ENCODE peak calls at places on chromosomes 3 and 15, in eight cellular contexts. One of them, this sample, is unnamed.

GRCh38 chr15:39429898-39430357 is 151.0 kb upstream of the THBS1 start:
- DNase-seq in fibroblast of lung: peak; percentile 85
- DNase-seq in AG04450: peak; percentile 68
- DNase-seq in neural progenitor cell: no peak
- DNase-seq in brain microvascular endothelial cell: peak; percentile 93
- DNase-seq in PC-9: peak; percentile 65
- DNase-seq in cardiac muscle cell: peak; percentile 59
- DNase-seq in esophagus muscularis mucosa: no peak
- DNase-seq in this sample: no peak

GRCh38 chr15:25408428-25408827 is 30.4 kb downstream of the UBE3A start:
- DNase-seq in AG04450: no peak
- DNase-seq in neural progenitor cell: no peak
- DNase-seq in cardiac muscle cell: no peak
- DNase-seq in esophagus muscularis mucosa: no peak
- DNase-seq in PC-9: no peak
- DNase-seq in fibroblast of lung: peak; percentile 20
- DNase-seq in brain microvascular endothelial cell: no peak
- DNase-seq in this sample: no peak

GRCh38 chr3:64289622-64290021 is 64.4 kb upstream of the PRICKLE2 start:
- DNase-seq in cardiac muscle cell: no peak
- DNase-seq in esophagus muscularis mucosa: no peak
- DNase-seq in fibroblast of lung: no peak
- DNase-seq in PC-9: no peak
- DNase-seq in neural progenitor cell: no peak
- DNase-seq in brain microvascular endothelial cell: no peak
- DNase-seq in AG04450: no peak
- DNase-seq in this sample: no peak

GRCh38 chr3:149448331-149448831 is 26.1 kb upstream of the TM4SF4 start:
- DNase-seq in esophagus muscularis mucosa: peak; percentile 37
- DNase-seq in brain microvascular endothelial cell: peak; percentile 56
- DNase-seq in neural progenitor cell: no peak
- DNase-seq in cardiac muscle cell: no peak
- DNase-seq in AG04450: no peak
- DNase-seq in fibroblast of lung: peak; percentile 70
- DNase-seq in PC-9: peak; percentile 81
- DNase-seq in this sample: no peak

GRCh38 chr3:77906102-77906709 is 866.3 kb downstream of the ROBO2 start:
- DNase-seq in esophagus muscularis mucosa: no peak
- DNase-seq in cardiac muscle cell: no peak
- DNase-seq in AG04450: no peak
- DNase-seq in fibroblast of lung: no peak
- DNase-seq in PC-9: peak; percentile 85
- DNase-seq in brain microvascular endothelial cell: peak; percentile 62
- DNase-seq in neural progenitor cell: no peak
- DNase-seq in this sample: no peak

GRCh38 chr15:42071717-42072116 is 22.6 kb downstream of the PLA2G4D start:
- DNase-seq in AG04450: no peak
- DNase-seq in esophagus muscularis mucosa: no peak
- DNase-seq in brain microvascular endothelial cell: no peak
- DNase-seq in neural progenitor cell: no peak
- DNase-seq in fibroblast of lung: no peak
- DNase-seq in cardiac muscle cell: no peak
- DNase-seq in PC-9: no peak
- DNase-seq in this sample: no peak

GRCh38 chr3:31567036-31567435 is 34.3 kb downstream of the STT3B start:
- DNase-seq in PC-9: no peak
- DNase-seq in cardiac muscle cell: peak; percentile 54
- DNase-seq in brain microvascular endothelial cell: no peak
- DNase-seq in neural progenitor cell: peak; percentile 53
- DNase-seq in AG04450: no peak
- DNase-seq in fibroblast of lung: no peak
- DNase-seq in esophagus muscularis mucosa: no peak
- DNase-seq in this sample: peak; percentile 20

GRCh38 chr15:48962662-48963523 is 826 bp downstream of the SHC4 start:
- DNase-seq in AG04450: no peak
- DNase-seq in PC-9: no peak
- DNase-seq in neural progenitor cell: peak; percentile 61
- DNase-seq in esophagus muscularis mucosa: no peak
- DNase-seq in fibroblast of lung: peak; percentile 49
- DNase-seq in cardiac muscle cell: peak; percentile 58
- DNase-seq in brain microvascular endothelial cell: peak; percentile 28
- DNase-seq in this sample: no peak

GRCh38 chr3:120642368-120642948 is 39.6 kb downstream of the HGD start:
- DNase-seq in fibroblast of lung: peak; percentile 3
- DNase-seq in AG04450: peak; percentile 58
- DNase-seq in esophagus muscularis mucosa: no peak
- DNase-seq in neural progenitor cell: no peak
- DNase-seq in PC-9: no peak
- DNase-seq in cardiac muscle cell: no peak
- DNase-seq in brain microvascular endothelial cell: peak; percentile 75
- DNase-seq in this sample: no peak

GRCh38 chr15:56732135-56732880 is 1.0 kb downstream of the ZNF280D start:
- DNase-seq in brain microvascular endothelial cell: peak; percentile 44
- DNase-seq in neural progenitor cell: no peak
- DNase-seq in PC-9: no peak
- DNase-seq in AG04450: no peak
- DNase-seq in cardiac muscle cell: no peak
- DNase-seq in fibroblast of lung: peak; percentile 29
- DNase-seq in esophagus muscularis mucosa: no peak
- DNase-seq in this sample: peak; percentile 53

GRCh38 chr3:147945968-147946519 is 536.9 kb downstream of the ZIC1 start:
- DNase-seq in AG04450: peak; percentile 88
- DNase-seq in neural progenitor cell: peak; percentile 23
- DNase-seq in PC-9: no peak
- DNase-seq in cardiac muscle cell: peak; percentile 43
- DNase-seq in esophagus muscularis mucosa: no peak
- DNase-seq in fibroblast of lung: peak; percentile 95
- DNase-seq in brain microvascular endothelial cell: peak; percentile 96
- DNase-seq in this sample: peak; percentile 24

GRCh38 chr15:65595960-65596359 is 15.0 kb downstream of the INTS14 start:
- DNase-seq in AG04450: no peak
- DNase-seq in cardiac muscle cell: peak; percentile 34
- DNase-seq in neural progenitor cell: peak; percentile 41
- DNase-seq in fibroblast of lung: no peak
- DNase-seq in brain microvascular endothelial cell: no peak
- DNase-seq in esophagus muscularis mucosa: no peak
- DNase-seq in PC-9: no peak
- DNase-seq in this sample: no peak

GRCh38 chr3:65713016-65713415 is 325.7 kb downstream of the MAGI1 start:
- DNase-seq in esophagus muscularis mucosa: no peak
- DNase-seq in AG04450: peak; percentile 21
- DNase-seq in neural progenitor cell: peak; percentile 49
- DNase-seq in fibroblast of lung: peak; percentile 73
- DNase-seq in brain microvascular endothelial cell: peak; percentile 79
- DNase-seq in PC-9: no peak
- DNase-seq in cardiac muscle cell: no peak
- DNase-seq in this sample: no peak

GRCh38 chr3:146498002-146498736 is 28.8 kb upstream of the PLSCR2 start:
- DNase-seq in AG04450: no peak
- DNase-seq in cardiac muscle cell: no peak
- DNase-seq in esophagus muscularis mucosa: no peak
- DNase-seq in neural progenitor cell: no peak
- DNase-seq in fibroblast of lung: no peak
- DNase-seq in PC-9: no peak
- DNase-seq in brain microvascular endothelial cell: no peak
- DNase-seq in this sample: peak; percentile 75

GRCh38 chr15:93087825-93088199 is 1.2 kb downstream of the RGMA start:
- DNase-seq in fibroblast of lung: peak; percentile 62
- DNase-seq in PC-9: no peak
- DNase-seq in esophagus muscularis mucosa: peak; percentile 98
- DNase-seq in neural progenitor cell: peak; percentile 85
- DNase-seq in AG04450: no peak
- DNase-seq in cardiac muscle cell: peak; percentile 72
- DNase-seq in brain microvascular endothelial cell: peak; percentile 43
- DNase-seq in this sample: peak; percentile 86

GRCh38 chr3:169083126-169083525 is 580.4 kb downstream of the MECOM start:
- DNase-seq in fibroblast of lung: no peak
- DNase-seq in esophagus muscularis mucosa: no peak
- DNase-seq in brain microvascular endothelial cell: no peak
- DNase-seq in PC-9: no peak
- DNase-seq in AG04450: no peak
- DNase-seq in neural progenitor cell: no peak
- DNase-seq in cardiac muscle cell: no peak
- DNase-seq in this sample: no peak

GRCh38 chr3:133467780-133468179 is 67.9 kb downstream of the BFSP2 start:
- DNase-seq in neural progenitor cell: peak; percentile 50
- DNase-seq in fibroblast of lung: no peak
- DNase-seq in esophagus muscularis mucosa: no peak
- DNase-seq in PC-9: no peak
- DNase-seq in brain microvascular endothelial cell: no peak
- DNase-seq in cardiac muscle cell: no peak
- DNase-seq in AG04450: no peak
- DNase-seq in this sample: no peak

GRCh38 chr3:30098656-30099454 is 507.5 kb upstream of the TGFBR2 start:
- DNase-seq in brain microvascular endothelial cell: peak; percentile 61
- DNase-seq in cardiac muscle cell: no peak
- DNase-seq in AG04450: no peak
- DNase-seq in PC-9: no peak
- DNase-seq in neural progenitor cell: peak; percentile 18
- DNase-seq in fibroblast of lung: peak; percentile 38
- DNase-seq in esophagus muscularis mucosa: no peak
- DNase-seq in this sample: no peak

GRCh38 chr3:30091611-30092135 is 514.7 kb upstream of the TGFBR2 start:
- DNase-seq in fibroblast of lung: no peak
- DNase-seq in esophagus muscularis mucosa: no peak
- DNase-seq in cardiac muscle cell: no peak
- DNase-seq in brain microvascular endothelial cell: no peak
- DNase-seq in neural progenitor cell: no peak
- DNase-seq in PC-9: no peak
- DNase-seq in AG04450: no peak
- DNase-seq in this sample: no peak

GRCh38 chr3:30098206-30098605 is 508.2 kb upstream of the TGFBR2 start:
- DNase-seq in fibroblast of lung: no peak
- DNase-seq in AG04450: no peak
- DNase-seq in esophagus muscularis mucosa: no peak
- DNase-seq in cardiac muscle cell: no peak
- DNase-seq in PC-9: no peak
- DNase-seq in brain microvascular endothelial cell: no peak
- DNase-seq in neural progenitor cell: no peak
- DNase-seq in this sample: no peak

GRCh38 chr3:30102372-30102771 is 504.0 kb upstream of the TGFBR2 start:
- DNase-seq in brain microvascular endothelial cell: no peak
- DNase-seq in cardiac muscle cell: no peak
- DNase-seq in fibroblast of lung: no peak
- DNase-seq in AG04450: no peak
- DNase-seq in esophagus muscularis mucosa: no peak
- DNase-seq in PC-9: no peak
- DNase-seq in neural progenitor cell: no peak
- DNase-seq in this sample: no peak

GRCh38 chr3:30097022-30097650 is 509.3 kb upstream of the TGFBR2 start:
- DNase-seq in neural progenitor cell: no peak
- DNase-seq in brain microvascular endothelial cell: no peak
- DNase-seq in esophagus muscularis mucosa: no peak
- DNase-seq in cardiac muscle cell: no peak
- DNase-seq in PC-9: no peak
- DNase-seq in AG04450: no peak
- DNase-seq in fibroblast of lung: no peak
- DNase-seq in this sample: no peak
- H3K27ac ChIP-seq in neural progenitor cell: no peak overlapping the region
- H3K27ac ChIP-seq in brain microvascular endothelial cell: no peak overlapping the region
- H3K27ac ChIP-seq in esophagus muscularis mucosa: no peak overlapping the region
- H3K27ac ChIP-seq in cardiac muscle cell: no peak overlapping the region
- H3K27ac ChIP-seq in PC-9: no peak overlapping the region
- H3K27ac ChIP-seq in AG04450: no peak overlapping the region
- H3K27ac ChIP-seq in fibroblast of lung: no peak overlapping the region
- H3K27ac ChIP-seq in this sample: no peak overlapping the region

GRCh38 chr15:62058327-62059028 is 1.8 kb downstream of the VPS13C start:
- DNase-seq in AG04450: no peak
- DNase-seq in esophagus muscularis mucosa: no peak
- DNase-seq in neural progenitor cell: no peak
- DNase-seq in cardiac muscle cell: no peak
- DNase-seq in brain microvascular endothelial cell: no peak
- DNase-seq in fibroblast of lung: no peak
- DNase-seq in PC-9: no peak
- DNase-seq in this sample: peak; percentile 9

GRCh38 chr15:62059818-62060115 is 480 bp downstream of the VPS13C start:
- DNase-seq in neural progenitor cell: no peak
- DNase-seq in cardiac muscle cell: peak; percentile 54
- DNase-seq in brain microvascular endothelial cell: peak; percentile 48
- DNase-seq in esophagus muscularis mucosa: no peak
- DNase-seq in PC-9: peak; percentile 38
- DNase-seq in fibroblast of lung: peak; percentile 63
- DNase-seq in AG04450: no peak
- DNase-seq in this sample: peak; percentile 65

GRCh38 chr15:62059108-62059817 is 984 bp downstream of the VPS13C start:
- DNase-seq in fibroblast of lung: no peak
- DNase-seq in esophagus muscularis mucosa: no peak
- DNase-seq in neural progenitor cell: no peak
- DNase-seq in cardiac muscle cell: no peak
- DNase-seq in PC-9: no peak
- DNase-seq in brain microvascular endothelial cell: no peak
- DNase-seq in AG04450: no peak
- DNase-seq in this sample: no peak

GRCh38 chr15:62060116-62060895 is at the start of gene VPS13C:
- DNase-seq in AG04450: peak; percentile 84
- DNase-seq in brain microvascular endothelial cell: peak; percentile 91
- DNase-seq in esophagus muscularis mucosa: peak; percentile 96
- DNase-seq in neural progenitor cell: peak; percentile 97
- DNase-seq in PC-9: peak; percentile 80
- DNase-seq in cardiac muscle cell: peak; percentile 95
- DNase-seq in fibroblast of lung: peak; percentile 92
- DNase-seq in this sample: peak; percentile 92

DNA sequence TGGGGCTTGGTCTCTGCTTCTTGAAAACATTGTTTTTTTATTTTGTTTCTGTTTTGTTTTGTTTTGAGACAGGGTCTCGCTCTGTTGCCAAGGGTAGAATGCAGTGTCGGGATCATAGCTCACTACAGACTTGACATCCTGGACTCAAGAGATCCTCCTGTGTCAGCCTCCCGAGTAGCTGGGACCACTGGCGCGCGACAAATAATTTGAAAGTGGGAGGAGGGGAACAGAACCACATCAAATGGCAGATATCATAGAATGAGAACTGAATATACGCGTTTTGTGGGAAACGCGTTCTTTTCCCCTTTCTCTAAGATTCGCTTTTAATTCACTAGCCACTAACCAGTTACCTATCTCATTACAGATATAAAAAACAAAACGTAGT is 641 bp upstream of the VPS13C start:
- DNase-seq in cardiac muscle cell: no peak
- DNase-seq in brain microvascular endothelial cell: no peak
- DNase-seq in PC-9: no peak
- DNase-seq in esophagus muscularis mucosa: no peak
- DNase-seq in neural progenitor cell: no peak
- DNase-seq in AG04450: no peak
- DNase-seq in fibroblast of lung: no peak
- DNase-seq in this sample: peak; percentile 59
- H3K27ac ChIP-seq in cardiac muscle cell: no peak overlapping the region
- H3K27ac ChIP-seq in brain microvascular endothelial cell: no peak overlapping the region
- H3K27ac ChIP-seq in PC-9: peak overlapping the region; percentile 58
- H3K27ac ChIP-seq in esophagus muscularis mucosa: peak overlapping the region; percentile 94
- H3K27ac ChIP-seq in neural progenitor cell: no peak overlapping the region
- H3K27ac ChIP-seq in AG04450: no peak overlapping the region
- H3K27ac ChIP-seq in fibroblast of lung: no peak overlapping the region
- H3K27ac ChIP-seq in this sample: peak overlapping the region; percentile 90

GRCh38 chr3:128487813-128488635 is 5.0 kb downstream of the GATA2 start:
- DNase-seq in fibroblast of lung: peak; percentile 64
- DNase-seq in brain microvascular endothelial cell: peak; percentile 25
- DNase-seq in neural progenitor cell: peak; percentile 96
- DNase-seq in AG04450: peak; percentile 80
- DNase-seq in esophagus muscularis mucosa: no peak
- DNase-seq in cardiac muscle cell: peak; percentile 96
- DNase-seq in PC-9: peak; percentile 81
- DNase-seq in this sample: no peak
- H3K27ac ChIP-seq in fibroblast of lung: peak overlapping the region; percentile 53
- H3K27ac ChIP-seq in brain microvascular endothelial cell: no peak overlapping the region
- H3K27ac ChIP-seq in neural progenitor cell: no peak overlapping the region
- H3K27ac ChIP-seq in AG04450: peak overlapping the region; percentile 75
- H3K27ac ChIP-seq in esophagus muscularis mucosa: peak overlapping the region; percentile 66
- H3K27ac ChIP-seq in cardiac muscle cell: peak overlapping the region; percentile 4
- H3K27ac ChIP-seq in PC-9: peak overlapping the region; percentile 7
- H3K27ac ChIP-seq in this sample: no peak overlapping the region

GRCh38 chr3:111735271-111735758 is 123.8 kb upstream of the PHLDB2 start:
- DNase-seq in fibroblast of lung: peak; percentile 82
- DNase-seq in esophagus muscularis mucosa: peak; percentile 74
- DNase-seq in cardiac muscle cell: peak; percentile 23
- DNase-seq in PC-9: peak; percentile 100
- DNase-seq in neural progenitor cell: no peak
- DNase-seq in brain microvascular endothelial cell: peak; percentile 96
- DNase-seq in AG04450: no peak
- DNase-seq in this sample: no peak
- H3K27ac ChIP-seq in fibroblast of lung: no peak overlapping the region
- H3K27ac ChIP-seq in esophagus muscularis mucosa: no peak overlapping the region
- H3K27ac ChIP-seq in cardiac muscle cell: no peak overlapping the region
- H3K27ac ChIP-seq in PC-9: peak overlapping the region; percentile 91
- H3K27ac ChIP-seq in neural progenitor cell: no peak overlapping the region
- H3K27ac ChIP-seq in brain microvascular endothelial cell: peak overlapping the region; percentile 92
- H3K27ac ChIP-seq in AG04450: no peak overlapping the region
- H3K27ac ChIP-seq in this sample: no peak overlapping the region